ENCODE peak calls at places on chromosomes 2 and 18, in eight cellular contexts. X is stimulated activated CD4-positive, alpha-beta T cell treated with anti-CD3 and anti-CD28 coated beads, Interleukin-4, amount 100 ng/mL, for 1 hour; F is Peyer's patch; B is retinal pigment epithelial cell; S is pancreas; J is amniotic epithelial cell; K is astrocyte of the spinal cord; M is MCF 10A. H is an unnamed sample.
A peak's percentile ranks its signal among the peaks of the same experiment; 100 is the strongest.

GRCh38 chr2:238220892-238221521 is 17.5 kb upstream of the ILKAP start:
- DNase-seq in X (no peak), F (no peak), B (no peak), S (no peak), J (no peak), K (no peak), M (no peak), H (no peak)

GRCh38 chr2:212157011-212157410 is 381.6 kb downstream of the ERBB4 start:
- DNase-seq in X (no peak), F (no peak), B (no peak), S (no peak), J (peak; percentile 84), K (peak; percentile 56), M (no peak), H (no peak)

GRCh38 chr2:49225126-49225525 is 70.8 kb upstream of the FSHR start:
- DNase-seq in X (no peak), F (no peak), B (peak; percentile 53), S (no peak), J (peak; percentile 78), K (peak; percentile 14), M (no peak), H (no peak)

GRCh38 chr2:186496401-186496800 is 10.3 kb downstream of the ZC3H15 start:
- DNase-seq in X (no peak), F (no peak), B (no peak), S (no peak), J (no peak), K (peak; percentile 15), M (no peak), H (no peak)

GRCh38 chr2:228628682-228629081 is 447.2 kb upstream of the SPHKAP start:
- DNase-seq in X (no peak), F (no peak), B (no peak), S (no peak), J (peak; percentile 53), K (no peak), M (no peak), H (no peak)

GRCh38 chr18:45764000-45764686 is 40.2 kb downstream of the SLC14A1 start:
- DNase-seq in X (no peak), F (no peak), B (no peak), S (no peak), J (no peak), K (peak; percentile 58), M (peak; percentile 27), H (no peak)

GRCh38 chr2:207008105-207008990 is 69.0 kb downstream of the CPO start:
- DNase-seq in X (no peak), F (no peak), B (no peak), S (no peak), J (no peak), K (peak; percentile 17), M (peak; percentile 11), H (no peak)

GRCh38 chr18:8856187-8856586 is 150.8 kb downstream of the MTCL1 start:
- DNase-seq in X (no peak), F (no peak), B (no peak), S (no peak), J (no peak), K (no peak), M (no peak), H (no peak)

GRCh38 chr2:111165084-111165483 is 44.4 kb downstream of the BCL2L11 start:
- DNase-seq in X (no peak), F (no peak), B (no peak), S (no peak), J (no peak), K (no peak), M (no peak), H (no peak)

GRCh38 chr18:79605481-79605880 is 74.1 kb upstream of the CTDP1 start:
- DNase-seq in X (no peak), F (no peak), B (no peak), S (peak; percentile 48), J (no peak), K (no peak), M (no peak), H (no peak)

GRCh38 chr2:171505374-171505773 is 16.9 kb upstream of the CYBRD1 start:
- DNase-seq in X (no peak), F (no peak), B (no peak), S (no peak), J (peak; percentile 27), K (peak; percentile 48), M (no peak), H (no peak)

GRCh38 chr2:74991977-74992376 is 33.5 kb downstream of the POLE4 start:
- DNase-seq in X (no peak), F (no peak), B (peak; percentile 73), S (no peak), J (peak; percentile 100), K (peak; percentile 20), M (no peak), H (no peak)

GRCh38 chr2:231680284-231680991 is 27.9 kb upstream of the PTMA start:
- DNase-seq in X (no peak), F (no peak), B (no peak), S (peak; percentile 71), J (no peak), K (no peak), M (peak; percentile 77), H (no peak)

GRCh38 chr2:230153390-230153976 is 66.3 kb downstream of the SP110 start:
- DNase-seq in X (no peak), F (no peak), B (peak; percentile 45), S (no peak), J (peak; percentile 46), K (no peak), M (no peak), H (no peak)

GRCh38 chr2:72993147-72993546 is 75.8 kb downstream of the EMX1 start:
- DNase-seq in X (peak; percentile 15), F (peak; percentile 21), B (no peak), S (no peak), J (peak; percentile 18), K (peak; percentile 14), M (peak; percentile 63), H (peak; percentile 16)

GRCh38 chr18:76968073-76968472 is 145.7 kb downstream of the ZNF236 start:
- DNase-seq in X (no peak), F (peak; percentile 5), B (no peak), S (no peak), J (no peak), K (no peak), M (no peak), H (no peak)

GRCh38 chr2:18171191-18172139 is 293.0 kb downstream of the KCNS3 start:
- DNase-seq in X (no peak), F (no peak), B (peak; percentile 32), S (no peak), J (peak; percentile 68), K (peak; percentile 75), M (peak; percentile 65), H (no peak)